ENCODE peak calls at places on chromosomes 3 and 15, in six cellular contexts. S, F, V, D, I and M are unnamed samples.

GRCh38 chr3:27165348-27165747 is 203.8 kb downstream of the NEK10 start:
- DNase-seq in S (no peak), F (no peak), V (no peak), D (no peak), I (no peak), M (no peak)

GRCh38 chr3:183909030-183909600 is 24.4 kb upstream of the PARL start:
- DNase-seq in S (no peak), F (no peak), V (no peak), D (no peak), I (no peak), M (no peak)

GRCh38 chr3:161343540-161343939 is 27.8 kb downstream of the SPTSSB start:
- DNase-seq in S (no peak), F (no peak), V (peak), D (no peak), I (no peak), M (no peak)

GRCh38 chr3:86175593-86175992 is 815.4 kb downstream of the VGLL3 start:
- DNase-seq in S (no peak), F (peak), V (no peak), D (no peak), I (no peak), M (no peak)

GRCh38 chr3:128340904-128341555 is 125.7 kb downstream of the DNAJB8 start:
- DNase-seq in S (no peak), F (no peak), V (no peak), D (no peak), I (no peak), M (no peak)

GRCh38 chr15:84734794-84735479 is 13.5 kb upstream of the ZNF592 start:
- DNase-seq in S (peak), F (peak), V (peak), D (peak), I (peak), M (no peak)

GRCh38 chr3:195854628-195855300 is 43.0 kb upstream of the MUC4 start:
- DNase-seq in S (no peak), F (no peak), V (no peak), D (no peak), I (peak), M (no peak)

GRCh38 chr15:74784426-74784825 is 2.5 kb downstream of the CSK start:
- DNase-seq in S (no peak), F (no peak), V (no peak), D (no peak), I (no peak), M (no peak)

GRCh38 chr3:30554317-30554690 is 52.1 kb upstream of the TGFBR2 start:
- DNase-seq in S (no peak), F (no peak), V (no peak), D (no peak), I (no peak), M (no peak)

GRCh38 chr15:75554717-75555116 is 24.4 kb downstream of the PTPN9 start:
- DNase-seq in S (no peak), F (no peak), V (no peak), D (no peak), I (no peak), M (no peak)

GRCh38 chr3:12894629-12895028 is 53.3 kb upstream of the RPL32 start:
- DNase-seq in S (no peak), F (no peak), V (peak), D (no peak), I (no peak), M (no peak)

GRCh38 chr15:89090791-89091666 is 2.8 kb downstream of the ABHD2 start:
- DNase-seq in S (no peak), F (no peak), V (no peak), D (no peak), I (peak), M (peak)

GRCh38 chr15:98779463-98780071 is 131.2 kb downstream of the IGF1R start:
- DNase-seq in S (peak), F (peak), V (peak), D (peak), I (peak), M (peak)

GRCh38 chr3:97037294-97037943 is 223.0 kb downstream of the EPHA6 start:
- DNase-seq in S (no peak), F (no peak), V (peak), D (no peak), I (no peak), M (no peak)

GRCh38 chr3:9676780-9677179 is 26.9 kb upstream of the CPNE9 start:
- DNase-seq in S (no peak), F (no peak), V (peak), D (no peak), I (no peak), M (no peak)

GRCh38 chr3:24272408-24272807 is 222.2 kb downstream of the THRB start:
- DNase-seq in S (no peak), F (no peak), V (no peak), D (no peak), I (no peak), M (no peak)

GRCh38 chr3:24270744-24271143 is 223.9 kb downstream of the THRB start:
- DNase-seq in S (no peak), F (no peak), V (no peak), D (no peak), I (no peak), M (no peak)

GRCh38 chr3:24271228-24271627 is 223.4 kb downstream of the THRB start:
- DNase-seq in S (no peak), F (no peak), V (no peak), D (no peak), I (no peak), M (no peak)

GRCh38 chr3:24273491-24273890 is 221.2 kb downstream of the THRB start:
- DNase-seq in S (no peak), F (no peak), V (peak), D (no peak), I (no peak), M (no peak)

DNA sequence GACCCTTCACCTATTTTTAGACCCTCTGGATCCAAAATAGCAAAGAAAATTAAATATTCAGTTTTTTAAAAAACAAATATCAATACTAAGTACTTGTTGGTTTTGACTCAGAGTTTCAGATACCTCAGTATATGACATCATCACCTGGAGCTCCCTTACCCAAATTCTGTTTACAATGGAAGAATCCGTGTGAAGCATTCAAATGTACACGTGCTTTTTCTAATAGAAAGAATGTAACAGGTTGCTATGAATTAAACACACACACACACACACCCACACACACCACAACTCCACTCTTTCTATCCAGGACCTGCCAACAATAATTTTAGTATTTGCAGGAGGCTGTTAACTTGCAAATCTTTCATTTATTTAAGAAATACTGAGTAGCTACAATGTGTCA is 221.8 kb downstream of the THRB start:
- DNase-seq in S (no peak), F (no peak), V (peak), D (no peak), I (no peak), M (no peak)
- TF ChIP-seq POLR2AphosphoS5 in S (no peak), F (no peak), V (no peak), D (no peak), I (no peak), M (no peak)

DNA sequence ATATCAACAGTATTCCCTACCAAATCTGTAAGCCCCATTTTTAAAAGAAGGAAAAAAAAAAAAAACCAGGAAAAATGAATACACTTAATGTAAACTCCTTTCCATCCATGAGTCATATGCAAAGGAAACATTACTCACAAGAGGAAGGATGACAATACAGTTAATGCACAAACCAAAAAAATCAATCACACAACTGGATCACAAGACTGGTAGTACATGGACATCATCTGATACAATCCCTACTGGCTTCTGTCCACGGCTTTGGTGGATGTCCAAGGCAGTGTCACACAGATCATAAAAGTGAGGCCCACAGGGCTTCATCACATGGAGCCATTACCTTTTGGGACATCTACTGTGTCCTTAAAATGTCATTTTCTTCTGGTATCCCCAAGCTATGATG is 44.0 kb downstream of the SUCLG2 start:
- DNase-seq in S (no peak), F (no peak), V (peak), D (no peak), I (no peak), M (no peak)
- TF ChIP-seq YY1 in S (no peak), F (no peak), V (no peak), D (no peak), I (no peak), M (no peak)

DNA sequence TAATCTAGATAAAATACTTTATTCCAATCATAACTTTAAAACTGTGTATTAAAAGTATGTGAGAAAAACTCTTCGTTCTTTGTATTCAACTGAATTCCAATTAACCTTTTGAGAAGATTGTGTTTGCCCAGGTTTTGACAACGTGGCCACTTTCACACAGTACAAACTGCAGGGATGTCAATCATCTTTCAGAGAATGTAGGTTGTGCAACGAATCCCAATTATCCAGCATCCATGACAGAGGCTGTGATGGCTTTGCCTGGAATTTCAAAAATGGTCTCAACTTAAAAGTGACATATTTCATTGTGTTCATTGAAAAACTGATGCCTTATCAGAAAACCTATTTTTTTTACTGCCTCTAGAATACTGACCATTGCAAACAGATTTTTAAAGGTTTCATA is 615.1 kb upstream of the KCNMB2 start:
- DNase-seq in S (no peak), F (no peak), V (no peak), D (no peak), I (no peak), M (no peak)
- TF ChIP-seq POLR2AphosphoS5 in S (no peak), F (no peak), V (no peak), D (no peak), I (no peak), M (no peak)

DNA sequence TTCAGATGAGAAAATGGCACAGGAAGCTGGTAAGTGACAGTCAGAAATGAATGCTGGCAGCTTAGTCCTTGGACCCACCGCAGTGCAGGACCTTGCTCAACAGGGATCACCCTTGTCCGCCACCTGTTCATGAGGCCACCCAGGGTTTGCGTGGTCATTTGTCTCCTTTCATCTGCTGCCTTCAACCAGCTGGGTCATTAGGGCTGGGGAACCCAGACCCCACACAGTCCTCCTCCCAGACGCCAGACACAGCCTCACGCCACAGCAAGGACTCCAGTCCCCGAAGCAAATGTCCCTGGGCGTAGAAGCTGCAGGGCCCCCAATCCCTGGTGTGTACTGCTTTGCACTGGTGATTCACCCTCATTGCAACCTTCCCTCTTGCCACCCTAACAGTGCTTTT is 8.6 kb upstream of the LRRK1 start:
- DNase-seq in S (no peak), F (no peak), V (no peak), D (no peak), I (no peak), M (no peak)
- TF ChIP-seq YY1 in S (no peak), F (no peak), V (no peak), D (no peak), I (no peak), M (no peak)

GRCh38 chr3:8052599-8053185 is 448.9 kb upstream of the LMCD1 start:
- DNase-seq in S (no peak), F (no peak), V (no peak), D (no peak), I (no peak), M (no peak)
- TF ChIP-seq POLR2AphosphoS5 in S (no peak), F (no peak), V (no peak), D (no peak), I (no peak), M (no peak)

GRCh38 chr3:57985977-57986246 is 22.3 kb upstream of the FLNB start:
- DNase-seq in S (no peak), F (no peak), V (no peak), D (no peak), I (no peak), M (no peak)

GRCh38 chr3:57985176-57985976 is 22.8 kb upstream of the FLNB start:
- DNase-seq in S (no peak), F (no peak), V (no peak), D (no peak), I (peak), M (no peak)

GRCh38 chr3:57986261-57986660 is 22.0 kb upstream of the FLNB start:
- DNase-seq in S (no peak), F (no peak), V (no peak), D (no peak), I (no peak), M (no peak)

GRCh38 chr3:57982561-57983243 is 25.5 kb upstream of the FLNB start:
- DNase-seq in S (no peak), F (no peak), V (no peak), D (no peak), I (no peak), M (no peak)

GRCh38 chr3:57983734-57984518 is 24.3 kb upstream of the FLNB start:
- DNase-seq in S (no peak), F (no peak), V (peak), D (peak), I (peak), M (no peak)
- TF ChIP-seq YY1 in S (no peak), F (no peak), V (no peak), D (peak), I (no peak), M (peak)

DNA sequence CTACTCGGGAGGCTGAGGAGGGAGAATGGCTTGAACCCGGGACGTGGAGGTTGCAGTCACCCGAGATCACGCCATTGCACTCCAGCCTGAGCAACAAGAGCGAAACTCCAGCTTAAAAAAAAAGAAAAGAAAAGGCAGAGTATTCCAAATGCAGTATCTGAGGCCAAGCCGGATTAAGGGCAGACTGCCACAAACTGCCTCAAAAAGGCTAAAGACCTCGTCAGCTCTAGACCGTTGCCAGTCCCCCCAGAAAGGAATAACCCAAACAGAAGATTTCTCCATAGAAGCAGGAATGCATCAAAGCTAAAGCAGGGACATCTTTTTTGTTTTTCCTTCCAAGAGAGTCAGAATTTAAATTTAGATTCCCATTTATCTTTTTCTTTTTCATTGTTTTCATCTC is 72.9 kb downstream of the TM4SF4 start:
- DNase-seq in S (no peak), F (no peak), V (no peak), D (no peak), I (no peak), M (no peak)
- TF ChIP-seq POLR2AphosphoS5 in S (no peak), F (no peak), V (no peak), D (no peak), I (no peak), M (no peak)